ENCODE peak calls at places on chromosome 9, in six cellular contexts. One of them, this sample, is unnamed.
A peak's percentile ranks its signal among the peaks of the same experiment; 100 is the strongest.

GRCh38 chr9:127437497-127438264 is 13.5 kb downstream of the ZNF79 start:
- DNase-seq in endothelial cell of umbilical vein: no peak
- DNase-seq in neural progenitor cell: no peak
- DNase-seq in PC-9: no peak
- DNase-seq in GM23338: peak; percentile 40
- DNase-seq in fibroblast of lung: no peak
- DNase-seq in this sample: no peak

GRCh38 chr9:33225319-33226152 is 14.4 kb upstream of the SPINK4 start:
- DNase-seq in endothelial cell of umbilical vein: peak; percentile 91
- DNase-seq in neural progenitor cell: peak; percentile 55
- DNase-seq in PC-9: peak; percentile 69
- DNase-seq in GM23338: peak; percentile 70
- DNase-seq in fibroblast of lung: peak; percentile 90
- DNase-seq in this sample: no peak

GRCh38 chr9:127207734-127208410 is 56.7 kb upstream of the GARNL3 start:
- DNase-seq in endothelial cell of umbilical vein: no peak
- DNase-seq in neural progenitor cell: no peak
- DNase-seq in PC-9: no peak
- DNase-seq in GM23338: no peak
- DNase-seq in fibroblast of lung: no peak
- DNase-seq in this sample: no peak

GRCh38 chr9:81465468-81466002 is 223.8 kb downstream of the TLE1 start:
- DNase-seq in endothelial cell of umbilical vein: no peak
- DNase-seq in neural progenitor cell: no peak
- DNase-seq in PC-9: no peak
- DNase-seq in GM23338: no peak
- DNase-seq in fibroblast of lung: peak; percentile 70
- DNase-seq in this sample: no peak

GRCh38 chr9:17625644-17626388 is 47.0 kb downstream of the SH3GL2 start:
- DNase-seq in endothelial cell of umbilical vein: no peak
- DNase-seq in neural progenitor cell: no peak
- DNase-seq in PC-9: no peak
- DNase-seq in GM23338: no peak
- DNase-seq in fibroblast of lung: no peak
- DNase-seq in this sample: no peak

GRCh38 chr9:95157491-95158151 is 159.9 kb downstream of the FANCC start:
- DNase-seq in endothelial cell of umbilical vein: peak; percentile 10
- DNase-seq in neural progenitor cell: no peak
- DNase-seq in PC-9: no peak
- DNase-seq in GM23338: no peak
- DNase-seq in fibroblast of lung: peak; percentile 97
- DNase-seq in this sample: no peak

GRCh38 chr9:76576344-76576743 is 117.4 kb downstream of the GCNT1 start:
- DNase-seq in endothelial cell of umbilical vein: no peak
- DNase-seq in neural progenitor cell: no peak
- DNase-seq in PC-9: no peak
- DNase-seq in GM23338: no peak
- DNase-seq in fibroblast of lung: peak; percentile 70
- DNase-seq in this sample: no peak

GRCh38 chr9:130474131-130474530 is 29.4 kb downstream of the ASS1 start:
- DNase-seq in endothelial cell of umbilical vein: no peak
- DNase-seq in neural progenitor cell: peak; percentile 21
- DNase-seq in PC-9: no peak
- DNase-seq in GM23338: no peak
- DNase-seq in fibroblast of lung: no peak
- DNase-seq in this sample: no peak

GRCh38 chr9:71249729-71250317 is 128.4 kb upstream of the TRPM3 start:
- DNase-seq in endothelial cell of umbilical vein: peak; percentile 78
- DNase-seq in neural progenitor cell: peak; percentile 82
- DNase-seq in PC-9: peak; percentile 42
- DNase-seq in GM23338: peak; percentile 75
- DNase-seq in fibroblast of lung: peak; percentile 75
- DNase-seq in this sample: no peak

GRCh38 chr9:115032300-115032699 is 85.7 kb downstream of the TNC start:
- DNase-seq in endothelial cell of umbilical vein: no peak
- DNase-seq in neural progenitor cell: no peak
- DNase-seq in PC-9: no peak
- DNase-seq in GM23338: no peak
- DNase-seq in fibroblast of lung: no peak
- DNase-seq in this sample: no peak

GRCh38 chr9:130128782-130129424 is 43.3 kb upstream of the NCS1 start:
- DNase-seq in endothelial cell of umbilical vein: peak; percentile 22
- DNase-seq in neural progenitor cell: no peak
- DNase-seq in PC-9: peak; percentile 83
- DNase-seq in GM23338: no peak
- DNase-seq in fibroblast of lung: peak; percentile 91
- DNase-seq in this sample: no peak

GRCh38 chr9:137320555-137321384 is 18.7 kb upstream of the NRARP start:
- DNase-seq in endothelial cell of umbilical vein: peak; percentile 92
- DNase-seq in neural progenitor cell: no peak
- DNase-seq in PC-9: no peak
- DNase-seq in GM23338: peak; percentile 65
- DNase-seq in fibroblast of lung: no peak
- DNase-seq in this sample: no peak

GRCh38 chr9:36939214-36939613 is 94.9 kb downstream of the PAX5 start:
- DNase-seq in endothelial cell of umbilical vein: no peak
- DNase-seq in neural progenitor cell: no peak
- DNase-seq in PC-9: no peak
- DNase-seq in GM23338: no peak
- DNase-seq in fibroblast of lung: no peak
- DNase-seq in this sample: no peak

GRCh38 chr9:5873439-5873838 is 17.2 kb upstream of the MLANA start:
- DNase-seq in endothelial cell of umbilical vein: no peak
- DNase-seq in neural progenitor cell: no peak
- DNase-seq in PC-9: no peak
- DNase-seq in GM23338: no peak
- DNase-seq in fibroblast of lung: no peak
- DNase-seq in this sample: no peak

GRCh38 chr9:36189978-36190377 is 743 bp upstream of the CLTA start:
- DNase-seq in endothelial cell of umbilical vein: peak; percentile 46
- DNase-seq in neural progenitor cell: peak; percentile 40
- DNase-seq in PC-9: no peak
- DNase-seq in GM23338: peak; percentile 53
- DNase-seq in fibroblast of lung: no peak
- DNase-seq in this sample: no peak

GRCh38 chr9:131762356-131762932 is 22.6 kb upstream of the RAPGEF1 start:
- DNase-seq in endothelial cell of umbilical vein: peak; percentile 47
- DNase-seq in neural progenitor cell: peak; percentile 89
- DNase-seq in PC-9: no peak
- DNase-seq in GM23338: peak; percentile 91
- DNase-seq in fibroblast of lung: peak; percentile 49
- DNase-seq in this sample: no peak

GRCh38 chr9:38527507-38527906 is 92.9 kb downstream of the ANKRD18A start:
- DNase-seq in endothelial cell of umbilical vein: no peak
- DNase-seq in neural progenitor cell: peak; percentile 12
- DNase-seq in PC-9: no peak
- DNase-seq in GM23338: no peak
- DNase-seq in fibroblast of lung: no peak
- DNase-seq in this sample: no peak

GRCh38 chr9:16175461-16175860 is 622.6 kb downstream of the CCDC171 start:
- DNase-seq in endothelial cell of umbilical vein: no peak
- DNase-seq in neural progenitor cell: no peak
- DNase-seq in PC-9: no peak
- DNase-seq in GM23338: no peak
- DNase-seq in fibroblast of lung: no peak
- DNase-seq in this sample: no peak

GRCh38 chr9:70557665-70558419 is 143.4 kb upstream of the KLF9 start:
- DNase-seq in endothelial cell of umbilical vein: no peak
- DNase-seq in neural progenitor cell: no peak
- DNase-seq in PC-9: no peak
- DNase-seq in GM23338: no peak
- DNase-seq in fibroblast of lung: no peak
- DNase-seq in this sample: no peak

GRCh38 chr9:15403155-15403554 is 19.5 kb upstream of the SNAPC3 start:
- DNase-seq in endothelial cell of umbilical vein: no peak
- DNase-seq in neural progenitor cell: peak; percentile 58
- DNase-seq in PC-9: no peak
- DNase-seq in GM23338: peak; percentile 95
- DNase-seq in fibroblast of lung: no peak
- DNase-seq in this sample: no peak

GRCh38 chr9:122140368-122141193 is 19.0 kb downstream of the NDUFA8 start:
- DNase-seq in endothelial cell of umbilical vein: no peak
- DNase-seq in neural progenitor cell: no peak
- DNase-seq in PC-9: no peak
- DNase-seq in GM23338: no peak
- DNase-seq in fibroblast of lung: no peak
- DNase-seq in this sample: no peak

GRCh38 chr9:34375901-34376595 is 650 bp downstream of the MYORG start:
- DNase-seq in endothelial cell of umbilical vein: peak; percentile 42
- DNase-seq in neural progenitor cell: peak; percentile 45
- DNase-seq in PC-9: peak; percentile 45
- DNase-seq in GM23338: peak; percentile 76
- DNase-seq in fibroblast of lung: no peak
- DNase-seq in this sample: no peak

GRCh38 chr9:108271646-108272349 is 584.0 kb downstream of the ACTL7B start:
- DNase-seq in endothelial cell of umbilical vein: peak; percentile 7
- DNase-seq in neural progenitor cell: peak; percentile 49
- DNase-seq in PC-9: peak; percentile 89
- DNase-seq in GM23338: peak; percentile 61
- DNase-seq in fibroblast of lung: peak; percentile 95
- DNase-seq in this sample: no peak

GRCh38 chr9:29439961-29440360 is 1866.7 kb upstream of the C9orf72 start:
- DNase-seq in endothelial cell of umbilical vein: no peak
- DNase-seq in neural progenitor cell: no peak
- DNase-seq in PC-9: peak; percentile 43
- DNase-seq in GM23338: no peak
- DNase-seq in fibroblast of lung: peak; percentile 1
- DNase-seq in this sample: no peak

GRCh38 chr9:122337561-122337939 is 33.3 kb upstream of the PTGS1 start:
- DNase-seq in endothelial cell of umbilical vein: no peak
- DNase-seq in neural progenitor cell: no peak
- DNase-seq in PC-9: no peak
- DNase-seq in GM23338: no peak
- DNase-seq in fibroblast of lung: no peak
- DNase-seq in this sample: no peak

GRCh38 chr9:99970481-99970880 is 64.0 kb downstream of the STX17 start:
- DNase-seq in endothelial cell of umbilical vein: no peak
- DNase-seq in neural progenitor cell: no peak
- DNase-seq in PC-9: no peak
- DNase-seq in GM23338: no peak
- DNase-seq in fibroblast of lung: no peak
- DNase-seq in this sample: no peak

GRCh38 chr9:127918201-127919107 is 1.6 kb upstream of the ST6GALNAC4 start:
- DNase-seq in endothelial cell of umbilical vein: peak; percentile 16
- DNase-seq in neural progenitor cell: peak; percentile 53
- DNase-seq in PC-9: peak; percentile 55
- DNase-seq in GM23338: peak; percentile 68
- DNase-seq in fibroblast of lung: peak; percentile 71
- DNase-seq in this sample: no peak

GRCh38 chr9:130181645-130182044 is 9.4 kb downstream of the NCS1 start:
- DNase-seq in endothelial cell of umbilical vein: no peak
- DNase-seq in neural progenitor cell: no peak
- DNase-seq in PC-9: no peak
- DNase-seq in GM23338: no peak
- DNase-seq in fibroblast of lung: no peak
- DNase-seq in this sample: no peak

GRCh38 chr9:107008447-107008846 is 145.5 kb downstream of the ZNF462 start:
- DNase-seq in endothelial cell of umbilical vein: no peak
- DNase-seq in neural progenitor cell: no peak
- DNase-seq in PC-9: no peak
- DNase-seq in GM23338: no peak
- DNase-seq in fibroblast of lung: no peak
- DNase-seq in this sample: no peak
- H3K27ac ChIP-seq in endothelial cell of umbilical vein: no peak overlapping the region
- H3K27ac ChIP-seq in neural progenitor cell: no peak overlapping the region
- H3K27ac ChIP-seq in PC-9: no peak overlapping the region
- H3K27ac ChIP-seq in GM23338: no peak overlapping the region
- H3K27ac ChIP-seq in fibroblast of lung: no peak overlapping the region
- H3K27ac ChIP-seq in this sample: no peak overlapping the region

GRCh38 chr9:3521961-3522360 is 3.8 kb downstream of the RFX3 start:
- DNase-seq in endothelial cell of umbilical vein: no peak
- DNase-seq in neural progenitor cell: no peak
- DNase-seq in PC-9: no peak
- DNase-seq in GM23338: no peak
- DNase-seq in fibroblast of lung: no peak
- DNase-seq in this sample: no peak
- H3K4me2 ChIP-seq in endothelial cell of umbilical vein: no peak overlapping the region
- H3K4me2 ChIP-seq in neural progenitor cell: peak overlapping the region; percentile 75
- H3K4me2 ChIP-seq in PC-9: no peak overlapping the region
- H3K4me2 ChIP-seq in GM23338: no peak overlapping the region
- H3K4me2 ChIP-seq in fibroblast of lung: no peak overlapping the region
- H3K4me2 ChIP-seq in this sample: no peak overlapping the region

GRCh38 chr9:93954436-93955355 is at the start of gene BARX1:
- DNase-seq in endothelial cell of umbilical vein: no peak
- DNase-seq in neural progenitor cell: peak; percentile 71
- DNase-seq in PC-9: no peak
- DNase-seq in GM23338: peak; percentile 55
- DNase-seq in fibroblast of lung: no peak
- DNase-seq in this sample: no peak
- TF ChIP-seq EZH2 in endothelial cell of umbilical vein: peak; percentile 30
- TF ChIP-seq EZH2 in neural progenitor cell: no peak
- TF ChIP-seq EZH2 in PC-9: no peak
- TF ChIP-seq EZH2 in GM23338: peak; percentile 93
- TF ChIP-seq EZH2 in fibroblast of lung: peak; percentile 73
- TF ChIP-seq EZH2 in this sample: peak; percentile 76

DNA sequence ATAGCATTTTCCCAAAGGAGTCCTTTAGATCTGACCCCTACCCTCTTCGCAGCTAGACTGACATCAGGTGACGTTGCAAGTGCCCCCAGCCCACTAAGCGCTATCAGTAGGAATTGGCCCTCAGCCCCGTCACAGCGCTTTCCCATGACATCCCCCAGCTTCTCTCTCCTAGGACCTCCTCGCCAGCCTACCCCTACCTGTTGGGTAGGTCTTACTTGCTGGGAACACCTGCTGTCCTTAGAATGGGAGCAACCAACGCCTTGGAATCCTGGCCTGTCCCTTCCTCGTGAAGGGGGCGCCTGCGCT is 589 bp upstream of the PIP5K1B start:
- DNase-seq in endothelial cell of umbilical vein: no peak
- DNase-seq in neural progenitor cell: no peak
- DNase-seq in PC-9: no peak
- DNase-seq in GM23338: peak; percentile 80
- DNase-seq in fibroblast of lung: no peak
- DNase-seq in this sample: no peak
- H3K27ac ChIP-seq in endothelial cell of umbilical vein: no peak overlapping the region
- H3K27ac ChIP-seq in neural progenitor cell: no peak overlapping the region
- H3K27ac ChIP-seq in PC-9: no peak overlapping the region
- H3K27ac ChIP-seq in GM23338: no peak overlapping the region
- H3K27ac ChIP-seq in fibroblast of lung: no peak overlapping the region
- H3K27ac ChIP-seq in this sample: no peak overlapping the region

DNA sequence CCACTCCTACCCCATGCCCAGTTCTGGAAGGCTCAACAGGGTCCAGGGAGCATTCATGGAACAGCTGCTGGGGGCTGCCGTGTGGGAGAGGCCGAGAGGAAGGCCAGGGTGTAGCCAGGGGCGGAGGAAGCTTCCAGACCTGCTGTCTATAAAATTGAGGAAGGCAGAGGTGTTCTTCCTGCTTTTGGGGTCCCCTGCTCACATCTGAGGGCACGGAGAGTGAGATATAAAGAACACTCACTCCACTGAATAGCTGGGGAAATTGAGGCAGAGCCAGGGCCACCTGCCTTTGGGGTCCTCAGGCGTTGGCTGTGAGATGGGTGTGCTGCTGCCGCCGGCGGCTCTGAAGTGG is 32.7 kb downstream of the RXRA start:
- DNase-seq in endothelial cell of umbilical vein: no peak
- DNase-seq in neural progenitor cell: no peak
- DNase-seq in PC-9: no peak
- DNase-seq in GM23338: no peak
- DNase-seq in fibroblast of lung: no peak
- DNase-seq in this sample: no peak
- H3K4me2 ChIP-seq in endothelial cell of umbilical vein: no peak overlapping the region
- H3K4me2 ChIP-seq in neural progenitor cell: no peak overlapping the region
- H3K4me2 ChIP-seq in PC-9: peak overlapping the region; percentile 98
- H3K4me2 ChIP-seq in GM23338: no peak overlapping the region
- H3K4me2 ChIP-seq in fibroblast of lung: no peak overlapping the region
- H3K4me2 ChIP-seq in this sample: peak overlapping the region; percentile 61